ENCODE peak calls at places on chromosomes 13 and 19, in five cellular contexts. V is HCT116, T is lung, A is BJ, Q is brain microvascular endothelial cell. L is an unnamed sample.

GRCh38 chr13:104196611-104197010 is 1130.4 kb upstream of the SLC10A2 start:
- DNase-seq in V (no peak), T (no peak), A (no peak), Q (no peak), L (no peak)

GRCh38 chr19:35144600-35145436 is 1.8 kb downstream of the FXYD7 start:
- DNase-seq in V (no peak), T (peak), A (no peak), Q (no peak), L (no peak)

GRCh38 chr19:13151605-13152355 is 1.6 kb downstream of the IER2 start:
- DNase-seq in V (peak), T (peak), A (peak), Q (peak), L (peak)

GRCh38 chr19:46718157-46718933 is 1.4 kb upstream of the PRKD2 start:
- DNase-seq in V (no peak), T (no peak), A (no peak), Q (no peak), L (no peak)

GRCh38 chr13:95296326-95296939 is 4.8 kb downstream of the ABCC4 start:
- DNase-seq in V (peak), T (peak), A (no peak), Q (no peak), L (no peak)

GRCh38 chr19:13262450-13262849 is 112.2 kb downstream of the IER2 start:
- DNase-seq in V (no peak), T (no peak), A (peak), Q (peak), L (peak)

GRCh38 chr13:36766295-36766694 is 52.7 kb upstream of the RFXAP start:
- DNase-seq in V (peak), T (peak), A (peak), Q (peak), L (no peak)

GRCh38 chr19:2199215-2199614 is 35.5 kb downstream of the DOT1L start:
- DNase-seq in V (no peak), T (no peak), A (no peak), Q (no peak), L (no peak)

GRCh38 chr13:110523838-110524237 is 37.7 kb downstream of the RAB20 start:
- DNase-seq in V (no peak), T (no peak), A (no peak), Q (no peak), L (no peak)

GRCh38 chr19:13122275-13122878 is 4.3 kb downstream of the NACC1 start:
- DNase-seq in V (no peak), T (no peak), A (no peak), Q (peak), L (no peak)

GRCh38 chr13:105774739-105775460 is 760.6 kb downstream of the EFNB2 start:
- DNase-seq in V (peak), T (no peak), A (no peak), Q (no peak), L (no peak)

GRCh38 chr19:33486936-33487793 is 34.4 kb downstream of the PEPD start:
- DNase-seq in V (no peak), T (no peak), A (no peak), Q (no peak), L (no peak)

GRCh38 chr13:40153516-40153915 is 498.1 kb downstream of the COG6 start:
- DNase-seq in V (no peak), T (no peak), A (no peak), Q (no peak), L (no peak)

GRCh38 chr19:3607398-3608078 is 863 bp upstream of the TBXA2R start:
- DNase-seq in V (no peak), T (no peak), A (no peak), Q (no peak), L (no peak)

GRCh38 chr13:24502567-24503375 is 9.8 kb downstream of the PARP4 start:
- DNase-seq in V (peak), T (no peak), A (no peak), Q (peak), L (no peak)

GRCh38 chr13:39347926-39348901 is 254.8 kb downstream of the LHFPL6 start:
- DNase-seq in V (no peak), T (no peak), A (no peak), Q (no peak), L (no peak)

GRCh38 chr19:41753936-41754529 is 1.3 kb upstream of the CEACAM6 start:
- DNase-seq in V (peak), T (peak), A (no peak), Q (peak), L (no peak)

GRCh38 chr19:2454962-2455409 is 1.8 kb downstream of the LMNB2 start:
- DNase-seq in V (no peak), T (no peak), A (no peak), Q (no peak), L (no peak)

GRCh38 chr13:87777395-87777794 is 106.2 kb downstream of the SLITRK5 start:
- DNase-seq in V (no peak), T (no peak), A (no peak), Q (no peak), L (no peak)

GRCh38 chr13:41613471-41613870 is 156.1 kb downstream of the RGCC start:
- DNase-seq in V (no peak), T (no peak), A (no peak), Q (no peak), L (no peak)
- TF ChIP-seq CTCF in V (no peak), T (no peak), A (no peak), Q (no peak), L (no peak)

GRCh38 chr19:372306-372890 is 27.8 kb upstream of the MIER2 start:
- DNase-seq in V (no peak), T (no peak), A (peak), Q (peak), L (peak)

GRCh38 chr19:374183-374885 is 29.7 kb upstream of the MIER2 start:
- DNase-seq in V (no peak), T (no peak), A (no peak), Q (no peak), L (no peak)

GRCh38 chr19:374886-375235 is 30.3 kb upstream of the MIER2 start:
- DNase-seq in V (no peak), T (no peak), A (no peak), Q (no peak), L (no peak)

GRCh38 chr19:371501-372160 is 27.0 kb upstream of the MIER2 start:
- DNase-seq in V (no peak), T (no peak), A (no peak), Q (no peak), L (no peak)

GRCh38 chr19:373391-374182 is 29.0 kb upstream of the MIER2 start:
- DNase-seq in V (no peak), T (no peak), A (no peak), Q (no peak), L (no peak)
- H3K4me3 ChIP-seq in V (no peak), T (no peak), A (no peak), Q (no peak), L (no peak)

GRCh38 chr13:26872444-26873173 is 112.0 kb upstream of the GPR12 start:
- DNase-seq in V (peak), T (no peak), A (no peak), Q (peak), L (peak)
- TF ChIP-seq CTCF in V (peak), T (peak), A (peak), Q (peak), L (peak)

GRCh38 chr13:50123002-50123401 is 107.8 kb downstream of the KCNRG start:
- DNase-seq in V (no peak), T (no peak), A (no peak), Q (no peak), L (no peak)

GRCh38 chr13:50123515-50123861 is 108.2 kb downstream of the KCNRG start:
- DNase-seq in V (no peak), T (no peak), A (no peak), Q (no peak), L (no peak)

GRCh38 chr13:50124536-50125305 is 109.5 kb downstream of the KCNRG start:
- DNase-seq in V (no peak), T (no peak), A (peak), Q (no peak), L (no peak)

GRCh38 chr13:50123862-50124535 is 108.8 kb downstream of the KCNRG start:
- DNase-seq in V (peak), T (peak), A (peak), Q (peak), L (peak)

GRCh38 chr13:50122465-50122864 is 107.2 kb downstream of the KCNRG start:
- DNase-seq in V (no peak), T (no peak), A (no peak), Q (no peak), L (no peak)
- H3K4me3 ChIP-seq in V (no peak), T (no peak), A (no peak), Q (no peak), L (no peak)

DNA sequence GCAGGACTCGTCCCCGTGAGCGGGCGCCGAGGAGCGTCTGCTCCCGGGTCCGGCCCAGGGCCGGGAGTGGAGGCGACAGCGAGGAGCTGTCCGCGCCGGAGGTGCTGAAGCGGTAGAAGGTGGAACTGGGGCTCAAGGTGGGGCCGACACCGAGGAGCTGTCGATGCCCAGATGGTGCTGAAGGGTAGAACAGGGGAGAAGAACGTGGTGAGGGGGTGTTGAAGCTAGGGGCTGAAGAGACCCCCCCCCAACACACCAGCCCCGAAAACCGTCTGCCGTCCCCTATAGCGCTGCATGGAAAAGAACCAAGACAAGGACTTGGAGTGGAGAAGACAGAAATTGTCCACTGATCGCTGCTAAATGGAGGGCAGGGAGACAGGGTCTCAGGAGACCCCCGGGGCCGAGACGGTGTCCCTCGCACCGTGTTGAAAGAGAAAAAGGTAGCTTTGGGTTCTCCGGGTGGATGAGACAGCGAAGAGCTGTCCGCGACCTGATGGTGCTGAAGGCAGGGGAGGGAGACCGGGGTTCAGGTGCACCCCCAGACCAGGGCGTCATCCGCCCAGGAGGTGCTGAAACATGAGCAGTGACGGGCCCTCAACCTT is 7.1 kb upstream of the PDE4C start:
- DNase-seq in V (no peak), T (no peak), A (no peak), Q (no peak), L (no peak)
- TF ChIP-seq CTCF in V (no peak), T (no peak), A (no peak), Q (no peak), L (no peak)

DNA sequence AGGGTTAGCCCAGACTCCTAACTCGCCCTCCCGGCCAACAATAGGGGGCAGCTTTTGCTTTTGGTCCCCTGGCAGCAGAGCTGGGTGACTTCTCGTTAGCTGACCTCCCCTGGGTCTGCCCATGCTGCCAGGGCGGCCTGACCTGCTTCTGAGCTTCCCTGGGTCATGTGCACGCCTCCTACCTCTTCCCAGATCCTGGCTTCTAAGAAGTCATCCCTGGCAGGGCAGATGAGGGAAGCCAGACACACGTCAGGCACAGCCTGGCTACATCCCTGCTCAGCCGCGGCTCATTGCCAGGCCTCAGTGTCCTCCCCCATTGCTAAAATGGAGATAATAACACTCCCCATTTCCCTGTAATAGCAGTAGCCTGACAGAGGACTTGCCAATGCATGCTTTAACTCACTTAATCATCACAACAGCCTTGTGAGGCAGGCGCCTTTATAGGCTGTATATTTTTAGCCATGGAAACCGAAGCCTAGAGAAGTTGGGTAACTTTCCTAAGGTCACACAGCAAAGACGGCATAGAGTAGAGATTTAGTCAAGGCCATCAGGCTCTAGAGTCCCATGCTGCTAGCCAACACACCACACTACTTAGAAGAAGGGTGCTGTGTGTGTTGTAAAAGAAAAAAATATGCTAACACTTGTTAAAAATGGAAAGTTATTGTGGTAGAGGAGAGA is 2.1 kb downstream of the KCNK6 start:
- DNase-seq in V (no peak), T (no peak), A (no peak), Q (no peak), L (no peak)
- H3K4me3 ChIP-seq in V (no peak), T (no peak), A (no peak), Q (no peak), L (no peak)

GRCh38 chr19:50536662-50537305 is 23.1 kb upstream of the ASPDH start:
- DNase-seq in V (no peak), T (no peak), A (no peak), Q (no peak), L (no peak)
- TF ChIP-seq CTCF in V (no peak), T (no peak), A (peak), Q (peak), L (peak)

GRCh38 chr19:18671303-18672043 is 12.0 kb upstream of the CRTC1 start:
- DNase-seq in V (no peak), T (no peak), A (no peak), Q (no peak), L (no peak)

GRCh38 chr19:18668744-18669523 is 14.5 kb upstream of the CRTC1 start:
- DNase-seq in V (no peak), T (no peak), A (no peak), Q (no peak), L (no peak)

GRCh38 chr19:18669524-18669817 is 14.0 kb upstream of the CRTC1 start:
- DNase-seq in V (no peak), T (no peak), A (no peak), Q (peak), L (no peak)

GRCh38 chr19:18670313-18670712 is 13.2 kb upstream of the CRTC1 start:
- DNase-seq in V (no peak), T (no peak), A (no peak), Q (no peak), L (no peak)

GRCh38 chr19:18669883-18670282 is 13.6 kb upstream of the CRTC1 start:
- DNase-seq in V (no peak), T (no peak), A (no peak), Q (no peak), L (no peak)
- H3K4me3 ChIP-seq in V (no peak), T (no peak), A (no peak), Q (no peak), L (no peak)

GRCh38 chr13:29677627-29678026 is 82.1 kb upstream of the SLC7A1 start:
- DNase-seq in V (no peak), T (no peak), A (no peak), Q (no peak), L (no peak)

GRCh38 chr13:29676535-29676934 is 81.0 kb upstream of the SLC7A1 start:
- DNase-seq in V (no peak), T (no peak), A (peak), Q (peak), L (no peak)

GRCh38 chr13:29681859-29682258 is 86.4 kb upstream of the SLC7A1 start:
- DNase-seq in V (no peak), T (no peak), A (no peak), Q (no peak), L (no peak)

GRCh38 chr13:29676941-29677452 is 81.5 kb upstream of the SLC7A1 start:
- DNase-seq in V (no peak), T (no peak), A (peak), Q (no peak), L (no peak)

DNA sequence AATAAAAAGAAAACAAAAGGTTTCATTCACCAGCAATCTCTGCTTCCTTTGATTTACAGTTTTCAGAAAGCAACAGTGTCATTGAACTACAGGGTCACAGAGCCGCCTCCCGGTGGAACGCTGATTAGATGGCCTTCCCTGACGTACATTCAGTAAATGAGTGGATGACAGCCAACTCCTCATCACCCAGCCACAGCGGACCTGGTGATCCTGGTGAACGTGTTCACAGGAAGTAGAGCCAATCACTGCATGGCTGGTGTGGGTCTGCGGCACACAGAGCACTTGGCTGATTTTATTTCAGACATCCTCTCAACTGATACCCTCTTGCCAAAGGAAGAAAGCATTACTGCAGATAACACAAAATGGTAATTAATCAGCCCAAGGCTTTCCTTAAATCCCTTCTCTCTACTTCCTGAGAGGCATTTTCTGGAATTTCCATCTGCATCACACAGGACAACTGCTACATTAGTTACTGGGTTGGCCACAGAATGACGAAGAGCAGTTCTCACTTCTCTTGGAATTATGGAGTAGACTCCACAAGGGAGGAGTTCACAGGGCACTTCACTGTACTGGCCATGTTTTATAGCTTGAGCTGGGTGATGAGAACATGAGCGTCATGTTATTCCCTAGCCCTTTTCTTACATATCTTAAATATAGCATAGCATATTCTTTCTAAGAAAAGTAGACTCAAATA is 84.0 kb upstream of the SLC7A1 start:
- DNase-seq in V (no peak), T (no peak), A (no peak), Q (no peak), L (no peak)
- TF ChIP-seq CTCF in V (no peak), T (no peak), A (no peak), Q (no peak), L (no peak)

GRCh38 chr19:49680473-49681351 is 3.6 kb downstream of the PRMT1 start:
- DNase-seq in V (peak), T (peak), A (no peak), Q (peak), L (no peak)
- H3K4me3 ChIP-seq in V (no peak), T (no peak), A (no peak), Q (peak), L (peak)